ENCODE peak calls at places on chromosome 10, in seven cellular contexts. V is HCT116, N is vagina, R is stomach, K is K562, G is H1, B is GM23338. E is an unnamed sample.

GRCh38 chr10:58299580-58299979 is 30.6 kb downstream of the CISD1 start:
- DNase-seq in V (peak; percentile 38), N (no peak), R (peak; percentile 58), K (peak; percentile 77), G (peak; percentile 79), B (peak; percentile 85), E (no peak)

GRCh38 chr10:91681361-91682276 is 48.7 kb upstream of the PPP1R3C start:
- DNase-seq in V (no peak), N (no peak), R (no peak), K (no peak), G (no peak), B (no peak), E (peak; percentile 74)

GRCh38 chr10:52314007-52314821 is at the start of gene DKK1:
- DNase-seq in V (peak; percentile 86), N (no peak), R (peak; percentile 67), K (no peak), G (peak; percentile 95), B (peak; percentile 91), E (no peak)

GRCh38 chr10:46543379-46544014 is 13.0 kb downstream of the GPRIN2 start:
- DNase-seq in V (no peak), N (no peak), R (peak; percentile 25), K (no peak), G (no peak), B (no peak), E (no peak)

GRCh38 chr10:30378607-30379006 is 29.5 kb upstream of the MTPAP start:
- DNase-seq in V (no peak), N (no peak), R (no peak), K (no peak), G (no peak), B (peak; percentile 67), E (no peak)

GRCh38 chr10:102009801-102010425 is 46.1 kb downstream of the ARMH3 start:
- DNase-seq in V (peak; percentile 88), N (peak; percentile 84), R (peak; percentile 47), K (no peak), G (no peak), B (peak; percentile 91), E (no peak)

GRCh38 chr10:6239213-6239991 is 36.7 kb downstream of the PFKFB3 start:
- DNase-seq in V (peak; percentile 91), N (no peak), R (peak; percentile 42), K (peak; percentile 65), G (no peak), B (no peak), E (no peak)

GRCh38 chr10:50585921-50586739 is 37.6 kb downstream of the SGMS1 start:
- DNase-seq in V (peak; percentile 77), N (no peak), R (no peak), K (peak; percentile 77), G (no peak), B (no peak), E (no peak)

GRCh38 chr10:128766915-128767314 is 640.7 kb upstream of the MKI67 start:
- DNase-seq in V (no peak), N (no peak), R (no peak), K (no peak), G (no peak), B (no peak), E (peak; percentile 60)

GRCh38 chr10:88791924-88792323 is 10.6 kb upstream of the LIPM start:
- DNase-seq in V (peak; percentile 32), N (no peak), R (no peak), K (no peak), G (no peak), B (peak; percentile 85), E (no peak)

GRCh38 chr10:11178606-11179221 is 161.0 kb downstream of the CELF2 start:
- DNase-seq in V (no peak), N (peak; percentile 76), R (peak; percentile 47), K (peak; percentile 84), G (no peak), B (no peak), E (no peak)

GRCh38 chr10:97858001-97858439 is 8.4 kb downstream of the GOLGA7B start:
- DNase-seq in V (no peak), N (no peak), R (no peak), K (no peak), G (no peak), B (no peak), E (no peak)

GRCh38 chr10:15167411-15168295 is 840 bp downstream of the NMT2 start:
- DNase-seq in V (peak; percentile 12), N (peak; percentile 90), R (peak; percentile 42), K (peak; percentile 23), G (peak; percentile 83), B (peak; percentile 86), E (peak; percentile 93)

GRCh38 chr10:27779462-27779861 is 33.8 kb upstream of the MKX start:
- DNase-seq in V (no peak), N (no peak), R (no peak), K (no peak), G (no peak), B (no peak), E (no peak)

GRCh38 chr10:69318997-69319727 is 40.9 kb downstream of the HK1 start:
- DNase-seq in V (no peak), N (no peak), R (peak; percentile 84), K (peak; percentile 57), G (no peak), B (no peak), E (peak; percentile 96)

GRCh38 chr10:22427101-22427500 is 81.8 kb downstream of the SPAG6 start:
- DNase-seq in V (peak; percentile 79), N (no peak), R (no peak), K (peak; percentile 24), G (no peak), B (peak; percentile 19), E (no peak)

GRCh38 chr10:37906382-37906781 is 49.0 kb upstream of the ZNF248 start:
- DNase-seq in V (no peak), N (no peak), R (no peak), K (no peak), G (no peak), B (no peak), E (no peak)

GRCh38 chr10:24908793-24909423 is 43.5 kb downstream of the PRTFDC1 start:
- DNase-seq in V (peak; percentile 51), N (no peak), R (no peak), K (no peak), G (no peak), B (no peak), E (no peak)

GRCh38 chr10:121741246-121741645 is 143.0 kb upstream of the FGFR2 start:
- DNase-seq in V (no peak), N (no peak), R (no peak), K (no peak), G (no peak), B (no peak), E (no peak)

GRCh38 chr10:116017405-116017804 is 255.6 kb downstream of the GFRA1 start:
- DNase-seq in V (no peak), N (no peak), R (no peak), K (no peak), G (no peak), B (no peak), E (peak; percentile 66)

DNA sequence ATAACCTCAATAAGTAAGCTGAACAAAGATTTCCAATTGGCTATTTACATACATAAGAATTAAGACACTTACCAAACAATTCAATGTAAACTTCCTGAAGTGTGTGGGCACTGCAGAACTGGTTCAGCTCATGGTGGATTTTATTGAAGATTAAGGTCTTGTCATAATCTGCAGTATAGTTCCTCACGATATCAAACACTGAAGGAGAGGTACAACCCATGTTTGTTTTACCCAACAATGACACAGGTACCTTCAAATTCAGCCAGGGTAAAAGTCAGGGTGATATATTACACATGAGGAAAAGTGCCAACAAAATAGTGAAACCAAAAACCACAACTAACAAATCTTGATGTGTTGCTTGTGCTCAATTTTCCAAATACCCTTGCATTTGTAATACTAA is 10.0 kb downstream of the ERLIN1 start:
- DNase-seq in V (no peak), N (no peak), R (no peak), K (no peak), G (no peak), B (no peak), E (no peak)
- TF ChIP-seq POLR2AphosphoS5 in V (no peak), N (no peak), R (peak; percentile 63), K (no peak), G (no peak), B (no peak), E (no peak)

GRCh38 chr10:62912086-62912485 is 95.9 kb upstream of the EGR2 start:
- DNase-seq in V (no peak), N (no peak), R (no peak), K (no peak), G (no peak), B (no peak), E (no peak)
- H3K4me1 ChIP-seq in V (no peaks in the 10 kb centered on the region), N (no peaks in the 10 kb centered on the region), R (peaks cover 3% of the 10 kb centered on the region), K (no peaks in the 10 kb centered on the region), G (no peaks in the 10 kb centered on the region), B (no peaks in the 10 kb centered on the region), E (peaks cover 9% of the 10 kb centered on the region)

GRCh38 chr10:120506674-120507073 is 49.6 kb downstream of the PLPP4 start:
- DNase-seq in V (no peak), N (no peak), R (no peak), K (no peak), G (no peak), B (no peak), E (no peak)
- TF ChIP-seq POLR2AphosphoS5 in V (no peak), N (no peak), R (no peak), K (no peak), G (no peak), B (no peak), E (no peak)

GRCh38 chr10:124087672-124088634 is 5.4 kb downstream of the CHST15 start:
- DNase-seq in V (no peak), N (no peak), R (peak; percentile 65), K (no peak), G (no peak), B (no peak), E (no peak)

GRCh38 chr10:124089859-124090258 is 3.5 kb downstream of the CHST15 start:
- DNase-seq in V (no peak), N (no peak), R (no peak), K (no peak), G (no peak), B (no peak), E (no peak)

GRCh38 chr10:124086787-124087671 is 6.4 kb downstream of the CHST15 start:
- DNase-seq in V (no peak), N (no peak), R (no peak), K (no peak), G (no peak), B (no peak), E (no peak)

GRCh38 chr10:124090630-124091209 is 2.7 kb downstream of the CHST15 start:
- DNase-seq in V (no peak), N (no peak), R (peak; percentile 55), K (no peak), G (no peak), B (no peak), E (no peak)

DNA sequence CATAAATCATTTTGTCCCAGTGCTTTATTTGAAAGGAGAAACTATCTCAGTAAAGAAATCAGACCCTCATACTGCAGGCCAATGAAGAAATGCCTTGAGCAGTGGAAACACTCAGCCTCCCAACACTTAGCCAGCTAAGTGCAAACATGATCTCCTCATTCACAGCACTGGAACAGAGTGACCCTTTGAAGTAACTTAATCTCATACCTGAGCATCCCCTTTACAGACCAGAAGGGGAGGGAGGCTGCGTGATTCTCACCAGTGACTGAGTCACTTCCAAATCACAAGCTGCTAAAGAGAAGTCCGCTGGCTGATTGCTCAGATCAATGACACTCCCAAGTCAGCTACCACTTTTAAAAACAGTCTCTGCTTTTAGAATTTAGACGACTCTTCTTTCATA is 4.5 kb downstream of the CHST15 start:
- DNase-seq in V (no peak), N (no peak), R (no peak), K (no peak), G (no peak), B (no peak), E (no peak)
- H3K4me1 ChIP-seq in V (peaks cover 25% of the 10 kb centered on the region), N (peaks cover 45% of the 10 kb centered on the region), R (peaks cover 99% of the 10 kb centered on the region), K (no peaks in the 10 kb centered on the region), G (peaks cover 3% of the 10 kb centered on the region), B (peaks cover 4% of the 10 kb centered on the region), E (peaks cover 14% of the 10 kb centered on the region)

GRCh38 chr10:95756061-95756751 is at the start of gene ENTPD1:
- DNase-seq in V (no peak), N (no peak), R (no peak), K (no peak), G (no peak), B (peak; percentile 59), E (no peak)
- TF ChIP-seq POLR2AphosphoS5 in V (no peak), N (no peak), R (peak; percentile 53), K (no peak), G (no peak), B (no peak), E (peak; percentile 43)

E was measured in esophagus muscularis mucosa.